ENCODE peak calls at places on chromosome X, in six cellular contexts. H is brain microvascular endothelial cell; W is fibroblast of the aortic adventitia; X is naive thymus-derived CD4-positive, alpha-beta T cell; A is Peyer's patch; J is IMR-90. G is an unnamed sample.

GRCh38 chrX:34559325-34559724 is 97.8 kb downstream of the TMEM47 start:
- DNase-seq in H (peak), W (peak), X (no peak), A (no peak), J (peak), G (peak)

GRCh38 chrX:103373581-103373980 is 2.8 kb upstream of the BEX3 start:
- DNase-seq in H (no peak), W (no peak), X (no peak), A (no peak), J (no peak), G (peak)

GRCh38 chrX:121356850-121357171 is 309.4 kb downstream of the GLUD2 start:
- DNase-seq in H (no peak), W (no peak), X (no peak), A (no peak), J (no peak), G (no peak)

GRCh38 chrX:152445926-152446325 is 5.2 kb downstream of the GABRA3 start:
- DNase-seq in H (no peak), W (no peak), X (no peak), A (no peak), J (no peak), G (no peak)

GRCh38 chrX:47285762-47286320 is 53.0 kb downstream of the USP11 start:
- DNase-seq in H (no peak), W (peak), X (no peak), A (no peak), J (peak), G (no peak)

GRCh38 chrX:103513476-103514108 is 5.7 kb downstream of the RAB40A start:
- DNase-seq in H (no peak), W (no peak), X (no peak), A (no peak), J (no peak), G (peak)

GRCh38 chrX:103666202-103667107 is 20.0 kb downstream of the MORF4L2 start:
- DNase-seq in H (no peak), W (no peak), X (no peak), A (no peak), J (peak), G (peak)

GRCh38 chrX:27391601-27392000 is 71.5 kb downstream of the PPP4R3C start:
- DNase-seq in H (peak), W (no peak), X (no peak), A (no peak), J (no peak), G (no peak)

GRCh38 chrX:15269618-15270521 is at the start of gene ASB9:
- DNase-seq in H (peak), W (peak), X (peak), A (peak), J (peak), G (peak)

GRCh38 chrX:21700289-21700688 is 42.2 kb upstream of the KLHL34 start:
- DNase-seq in H (no peak), W (no peak), X (no peak), A (no peak), J (no peak), G (no peak)

GRCh38 chrX:7334253-7334935 is 186.4 kb upstream of the PUDP start:
- DNase-seq in H (peak), W (peak), X (no peak), A (no peak), J (peak), G (peak)

GRCh38 chrX:54413753-54414152 is 26.5 kb upstream of the TSR2 start:
- DNase-seq in H (no peak), W (no peak), X (no peak), A (no peak), J (no peak), G (no peak)

GRCh38 chrX:18348047-18348446 is 6.4 kb downstream of the SCML2 start:
- DNase-seq in H (no peak), W (no peak), X (no peak), A (no peak), J (no peak), G (no peak)

GRCh38 chrX:69361286-69361926 is 142.7 kb upstream of the NALF2 start:
- DNase-seq in H (no peak), W (peak), X (no peak), A (no peak), J (peak), G (peak)

GRCh38 chrX:68440940-68441339 is 7.6 kb upstream of the OPHN1 start:
- DNase-seq in H (peak), W (peak), X (no peak), A (peak), J (peak), G (peak)

GRCh38 chrX:21427086-21427485 is 52.9 kb downstream of the CNKSR2 start:
- DNase-seq in H (no peak), W (no peak), X (no peak), A (no peak), J (no peak), G (no peak)

GRCh38 chrX:148537556-148538182 is 37.3 kb downstream of the AFF2 start:
- DNase-seq in H (no peak), W (no peak), X (no peak), A (no peak), J (no peak), G (no peak)

GRCh38 chrX:96985046-96985445 is 101.3 kb downstream of the RPA4 start:
- DNase-seq in H (no peak), W (peak), X (no peak), A (no peak), J (peak), G (peak)

GRCh38 chrX:12441376-12442128 is 303.3 kb downstream of the FRMPD4 start:
- DNase-seq in H (peak), W (peak), X (no peak), A (no peak), J (peak), G (peak)

GRCh38 chrX:142898164-142898563 is 127.6 kb upstream of the SPANXN4 start:
- DNase-seq in H (no peak), W (no peak), X (no peak), A (no peak), J (no peak), G (no peak)

GRCh38 chrX:11143931-11144678 is 33.0 kb downstream of the HCCS start:
- DNase-seq in H (peak), W (peak), X (peak), A (peak), J (peak), G (peak)

GRCh38 chrX:275967-276587 is 5.1 kb upstream of the PLCXD1 start:
- DNase-seq in H (no peak), W (peak), X (peak), A (peak), J (peak), G (peak)

GRCh38 chrX:276588-277171 is 4.5 kb upstream of the PLCXD1 start:
- DNase-seq in H (peak), W (peak), X (no peak), A (peak), J (peak), G (peak)

GRCh38 chrX:274904-275475 is 6.2 kb upstream of the PLCXD1 start:
- DNase-seq in H (no peak), W (no peak), X (no peak), A (peak), J (no peak), G (no peak)

GRCh38 chrX:270848-271367 is 10.3 kb upstream of the PLCXD1 start:
- DNase-seq in H (no peak), W (no peak), X (no peak), A (peak), J (no peak), G (no peak)

DNA sequence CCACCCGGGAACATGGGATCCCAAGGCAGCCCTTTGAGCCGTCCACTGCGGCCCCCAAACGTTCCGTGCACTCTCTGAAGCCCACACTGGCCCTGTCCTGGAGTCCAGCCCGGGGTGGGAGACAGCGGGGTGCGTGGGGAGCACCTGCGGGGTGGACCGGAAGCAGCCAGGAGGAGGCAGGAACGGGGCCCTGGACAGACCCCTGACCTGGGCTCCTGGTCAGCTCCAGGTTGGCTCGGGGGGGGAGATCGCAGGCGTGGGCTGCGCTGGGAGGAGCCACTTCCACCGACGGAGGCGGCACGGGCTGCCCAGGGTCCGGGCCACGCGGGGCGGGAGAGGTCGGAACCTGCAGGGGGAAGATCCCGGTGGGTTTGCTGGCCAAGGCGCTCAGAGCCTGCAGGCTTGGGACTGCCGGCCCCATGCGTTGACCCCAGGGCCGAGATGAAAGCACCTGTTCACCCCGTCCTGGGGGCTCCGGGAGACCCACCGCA is 5.7 kb upstream of the PLCXD1 start:
- DNase-seq in H (no peak), W (no peak), X (no peak), A (no peak), J (no peak), G (no peak)
- H3K4me3 ChIP-seq in H (no peak), W (no peak), X (peak), A (peak), J (no peak), G (no peak)

GRCh38 chrX:150366951-150367545 is 3.9 kb downstream of the MAMLD1 start:
- DNase-seq in H (peak), W (peak), X (no peak), A (no peak), J (peak), G (peak)
- H3K4me3 ChIP-seq in H (peak), W (peak), X (no peak), A (peak), J (peak), G (no peak)

GRCh38 chrX:119996069-119996468 is 52.5 kb upstream of the NKAP start:
- DNase-seq in H (no peak), W (no peak), X (no peak), A (no peak), J (no peak), G (no peak)

GRCh38 chrX:119989905-119990408 is 46.4 kb upstream of the NKAP start:
- DNase-seq in H (no peak), W (no peak), X (no peak), A (no peak), J (no peak), G (no peak)

GRCh38 chrX:119986203-119986602 is 42.7 kb upstream of the NKAP start:
- DNase-seq in H (no peak), W (no peak), X (no peak), A (no peak), J (no peak), G (no peak)

GRCh38 chrX:119990409-119990994 is 47.0 kb upstream of the NKAP start:
- DNase-seq in H (no peak), W (no peak), X (no peak), A (no peak), J (no peak), G (no peak)

GRCh38 chrX:119990995-119991787 is 47.6 kb upstream of the NKAP start:
- DNase-seq in H (no peak), W (no peak), X (no peak), A (no peak), J (no peak), G (no peak)
- H3K4me3 ChIP-seq in H (no peak), W (no peak), X (no peak), A (peak), J (no peak), G (no peak)

GRCh38 chrX:72105436-72105835 is 26.3 kb downstream of the RTL5 start:
- DNase-seq in H (no peak), W (no peak), X (peak), A (peak), J (no peak), G (no peak)

GRCh38 chrX:72101597-72102037 is 30.1 kb downstream of the RTL5 start:
- DNase-seq in H (no peak), W (no peak), X (no peak), A (no peak), J (no peak), G (no peak)

GRCh38 chrX:72100051-72100755 is 31.5 kb downstream of the RTL5 start:
- DNase-seq in H (no peak), W (no peak), X (no peak), A (no peak), J (no peak), G (no peak)

GRCh38 chrX:72100824-72101351 is 30.8 kb downstream of the RTL5 start:
- DNase-seq in H (no peak), W (no peak), X (peak), A (peak), J (no peak), G (no peak)

GRCh38 chrX:72102760-72103159 is 29.0 kb downstream of the RTL5 start:
- DNase-seq in H (no peak), W (no peak), X (no peak), A (no peak), J (no peak), G (no peak)
- H3K4me3 ChIP-seq in H (no peak), W (no peak), X (no peak), A (no peak), J (no peak), G (no peak)

DNA sequence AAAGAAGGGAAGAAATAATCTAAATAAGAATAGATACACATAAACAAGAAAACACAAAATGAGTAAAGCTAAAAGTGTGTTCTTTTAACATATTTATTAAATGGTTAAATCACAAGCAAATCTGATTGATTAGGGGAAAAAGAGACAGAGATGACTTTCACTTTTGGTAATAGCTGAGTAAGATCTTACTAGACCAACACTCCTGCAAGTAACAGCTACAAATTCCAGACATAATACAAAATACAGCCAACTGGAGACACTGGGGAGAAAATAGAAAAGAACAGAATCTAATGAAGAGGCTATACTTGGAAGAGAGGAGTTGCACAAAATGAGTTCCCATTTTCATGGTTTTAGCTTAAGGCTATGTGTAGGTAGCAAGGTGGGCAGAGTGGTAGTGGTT is 33.6 kb downstream of the OR13H1 start:
- DNase-seq in H (no peak), W (no peak), X (no peak), A (no peak), J (no peak), G (no peak)
- H3K4me3 ChIP-seq in H (no peak), W (no peak), X (no peak), A (no peak), J (no peak), G (no peak)

GRCh38 chrX:42544883-42545282 is 233.1 kb downstream of the PPP1R2C start:
- DNase-seq in H (no peak), W (no peak), X (no peak), A (no peak), J (no peak), G (no peak)

DNA sequence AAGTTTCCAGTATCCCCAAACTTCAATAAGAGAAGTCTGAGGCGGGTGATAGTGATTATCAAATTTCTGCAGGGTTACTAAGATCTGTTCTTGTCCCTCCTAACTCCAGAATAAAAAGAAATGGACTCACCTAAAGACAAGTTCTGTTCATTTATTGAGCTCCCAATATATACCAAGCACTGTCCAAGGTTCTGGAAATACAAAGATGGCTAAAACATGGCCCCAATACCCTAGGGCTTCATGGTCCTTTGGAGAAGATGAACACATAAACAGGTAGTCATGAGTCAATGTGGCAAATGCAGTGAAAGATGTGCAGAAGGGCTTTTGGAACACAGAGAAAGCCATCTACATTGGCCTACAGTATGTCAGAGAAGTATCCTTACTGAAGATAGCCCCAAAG is 231.2 kb downstream of the PPP1R2C start:
- DNase-seq in H (no peak), W (no peak), X (no peak), A (no peak), J (no peak), G (no peak)
- H3K4me3 ChIP-seq in H (no peak), W (no peak), X (no peak), A (no peak), J (no peak), G (no peak)

GRCh38 chrX:2402361-2402690 is 98.5 kb downstream of the DHRSX start:
- DNase-seq in H (no peak), W (no peak), X (no peak), A (no peak), J (no peak), G (no peak)

GRCh38 chrX:2404816-2405215 is 96.0 kb downstream of the DHRSX start:
- DNase-seq in H (no peak), W (no peak), X (no peak), A (no peak), J (no peak), G (peak)

GRCh38 chrX:2401201-2401589 is 99.6 kb downstream of the DHRSX start:
- DNase-seq in H (no peak), W (no peak), X (no peak), A (no peak), J (no peak), G (peak)

GRCh38 chrX:2398341-2398656 is 102.5 kb downstream of the DHRSX start:
- DNase-seq in H (no peak), W (no peak), X (no peak), A (no peak), J (no peak), G (no peak)

GRCh38 chrX:2401590-2402360 is 99.0 kb downstream of the DHRSX start:
- DNase-seq in H (no peak), W (no peak), X (no peak), A (no peak), J (no peak), G (peak)
- H3K4me3 ChIP-seq in H (no peak), W (no peak), X (no peak), A (no peak), J (no peak), G (peak)

GRCh38 chrX:111407948-111408347 is 4.0 kb downstream of the DCX start:
- DNase-seq in H (no peak), W (no peak), X (no peak), A (no peak), J (no peak), G (no peak)

GRCh38 chrX:111410451-111410850 is 1.5 kb downstream of the DCX start:
- DNase-seq in H (no peak), W (no peak), X (no peak), A (no peak), J (no peak), G (no peak)

GRCh38 chrX:111409326-111409725 is 2.7 kb downstream of the DCX start:
- DNase-seq in H (no peak), W (no peak), X (no peak), A (no peak), J (no peak), G (no peak)

GRCh38 chrX:111411591-111412371 is at the start of gene DCX:
- DNase-seq in H (no peak), W (no peak), X (no peak), A (no peak), J (no peak), G (no peak)
- H3K4me3 ChIP-seq in H (no peak), W (no peak), X (no peak), A (no peak), J (no peak), G (no peak)

GRCh38 chrX:55716937-55717336 is 612 bp upstream of the RRAGB start:
- DNase-seq in H (no peak), W (no peak), X (no peak), A (no peak), J (no peak), G (no peak)
- H3K4me3 ChIP-seq in H (peak), W (peak), X (peak), A (peak), J (peak), G (peak)

DNA sequence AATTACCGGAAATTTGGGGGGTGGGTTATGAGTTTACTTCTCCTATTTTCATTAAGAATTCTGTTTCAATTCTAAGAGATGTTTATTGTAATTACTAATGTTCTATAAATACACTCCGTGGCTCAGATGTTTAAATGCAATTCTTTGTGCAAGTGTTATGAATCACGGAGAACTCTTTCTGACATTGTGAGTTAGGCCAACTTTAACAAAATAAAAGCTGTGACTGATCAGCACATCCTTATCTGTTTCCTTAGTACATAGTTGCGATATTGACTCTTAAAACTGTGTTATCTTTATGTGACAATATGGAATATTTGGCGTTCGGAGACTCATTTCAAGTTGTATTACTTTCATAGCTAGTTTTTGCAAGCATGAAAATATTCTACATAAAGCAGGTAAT is 902 bp downstream of the KLHL4 start:
- DNase-seq in H (no peak), W (peak), X (no peak), A (no peak), J (peak), G (peak)
- H3K4me3 ChIP-seq in H (peak), W (peak), X (no peak), A (no peak), J (no peak), G (no peak)